ENCODE peak calls at places on chromosomes 7 and 10, in nine cellular contexts. N is cardiac muscle cell; P is AG04450; Q is heart left ventricle; E is aorta; B is effector memory CD4-positive, alpha-beta T cell; R is Panc1; X is tibial artery; D is heart right ventricle. H is an unnamed sample. For H3K9me3, the result is how much of the 10 kb centered on the place peaks cover.

GRCh38 chr10:80517416-80518142 is 20.1 kb upstream of the SH2D4B start:
- DNase-seq in E (no peak), R (no peak), X (no peak), D (no peak), N (no peak), B (no peak), Q (no peak), P (no peak), H (no peak)

GRCh38 chr7:92639213-92639896 is 49.2 kb upstream of the FAM133B start:
- DNase-seq in R (no peak), E (no peak), D (no peak), P (no peak), Q (no peak), N (no peak), B (no peak), X (no peak), H (no peak)

GRCh38 chr7:5452937-5453540 is 29.4 kb upstream of the TNRC18 start:
- DNase-seq in Q (no peak), D (no peak), E (no peak), R (no peak), B (no peak), X (no peak), N (no peak), P (peak), H (no peak)

GRCh38 chr10:71978988-71979691 is 14.9 kb downstream of the CHST3 start:
- DNase-seq in R (no peak), B (no peak), P (no peak), X (peak), E (peak), N (no peak), Q (no peak), D (no peak), H (no peak)

GRCh38 chr7:108014747-108015682 is 12.1 kb upstream of the LAMB1 start:
- DNase-seq in E (no peak), P (peak), X (no peak), N (no peak), R (no peak), Q (no peak), D (no peak), B (no peak), H (no peak)

GRCh38 chr7:103065666-103066065 is 8.9 kb downstream of the FBXL13 start:
- DNase-seq in D (peak), B (no peak), R (no peak), P (no peak), N (peak), Q (no peak), X (no peak), E (peak), H (peak)

GRCh38 chr7:41630741-41631140 is 72.1 kb downstream of the INHBA start:
- DNase-seq in E (no peak), B (no peak), X (no peak), N (no peak), Q (no peak), D (no peak), R (no peak), P (no peak), H (no peak)

GRCh38 chr7:47657126-47657525 is 75.2 kb upstream of the TNS3 start:
- DNase-seq in D (no peak), X (no peak), R (no peak), E (no peak), N (no peak), P (no peak), Q (no peak), B (no peak), H (no peak)

GRCh38 chr7:90209776-90210175 is 1.8 kb upstream of the STEAP2 start:
- DNase-seq in R (no peak), P (no peak), B (no peak), N (no peak), E (no peak), D (no peak), X (no peak), Q (no peak), H (no peak)

GRCh38 chr7:55382251-55382650 is 17.1 kb downstream of the LANCL2 start:
- DNase-seq in N (no peak), B (no peak), R (no peak), P (no peak), E (no peak), D (no peak), X (no peak), Q (no peak), H (no peak)

GRCh38 chr7:55381696-55382095 is 16.6 kb downstream of the LANCL2 start:
- DNase-seq in E (no peak), D (no peak), B (no peak), R (no peak), Q (no peak), X (no peak), N (no peak), P (no peak), H (no peak)

GRCh38 chr7:55387062-55387965 is 22.2 kb downstream of the LANCL2 start:
- DNase-seq in R (no peak), P (no peak), Q (no peak), E (no peak), B (no peak), D (no peak), X (no peak), N (peak), H (no peak)

GRCh38 chr7:55381187-55381586 is 16.1 kb downstream of the LANCL2 start:
- DNase-seq in B (no peak), D (no peak), R (no peak), X (no peak), Q (no peak), P (no peak), N (no peak), E (no peak), H (no peak)

GRCh38 chr7:55386541-55386940 is 21.4 kb downstream of the LANCL2 start:
- DNase-seq in D (no peak), Q (no peak), E (no peak), X (no peak), P (no peak), R (no peak), B (no peak), N (no peak), H (no peak)
- H3K9me3 ChIP-seq in D (under half), Q (under half), E (under half), X (under half), P (under half), R (under half), B (under half), N (under half), H (under half)

GRCh38 chr10:77099136-77099535 is 538.5 kb downstream of the KCNMA1 start:
- DNase-seq in B (no peak), N (no peak), R (no peak), D (no peak), E (no peak), Q (no peak), P (no peak), X (no peak), H (no peak)
- H3K9me3 ChIP-seq in B (under half), N (under half), R (under half), D (under half), E (under half), Q (under half), P (under half), X (under half), H (under half)

DNA sequence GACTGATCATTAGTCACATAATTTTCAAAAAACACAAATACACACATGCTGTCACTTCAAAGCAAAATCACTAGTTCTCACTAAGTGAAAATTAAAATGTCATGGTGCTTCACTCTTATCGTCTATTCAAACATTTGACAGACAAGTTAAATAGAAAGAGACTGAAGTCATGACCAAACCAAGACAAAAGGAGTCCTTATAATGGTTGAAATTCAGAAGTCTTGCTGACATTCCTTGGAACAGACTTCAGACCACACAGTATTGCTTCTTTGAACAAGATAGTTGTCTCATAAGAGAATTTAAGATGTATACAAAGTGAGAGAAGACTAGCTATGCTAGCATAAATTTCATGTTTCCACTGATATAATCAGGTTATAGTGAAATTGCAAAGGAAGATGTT is 119.5 kb downstream of the SEMA3D start:
- DNase-seq in D (no peak), E (no peak), X (no peak), N (no peak), R (no peak), P (no peak), B (no peak), Q (no peak), H (no peak)
- H3K9me3 ChIP-seq in D (under half), E (under half), X (under half), N (under half), R (under half), P (under half), B (under half), Q (under half), H (under half)

DNA sequence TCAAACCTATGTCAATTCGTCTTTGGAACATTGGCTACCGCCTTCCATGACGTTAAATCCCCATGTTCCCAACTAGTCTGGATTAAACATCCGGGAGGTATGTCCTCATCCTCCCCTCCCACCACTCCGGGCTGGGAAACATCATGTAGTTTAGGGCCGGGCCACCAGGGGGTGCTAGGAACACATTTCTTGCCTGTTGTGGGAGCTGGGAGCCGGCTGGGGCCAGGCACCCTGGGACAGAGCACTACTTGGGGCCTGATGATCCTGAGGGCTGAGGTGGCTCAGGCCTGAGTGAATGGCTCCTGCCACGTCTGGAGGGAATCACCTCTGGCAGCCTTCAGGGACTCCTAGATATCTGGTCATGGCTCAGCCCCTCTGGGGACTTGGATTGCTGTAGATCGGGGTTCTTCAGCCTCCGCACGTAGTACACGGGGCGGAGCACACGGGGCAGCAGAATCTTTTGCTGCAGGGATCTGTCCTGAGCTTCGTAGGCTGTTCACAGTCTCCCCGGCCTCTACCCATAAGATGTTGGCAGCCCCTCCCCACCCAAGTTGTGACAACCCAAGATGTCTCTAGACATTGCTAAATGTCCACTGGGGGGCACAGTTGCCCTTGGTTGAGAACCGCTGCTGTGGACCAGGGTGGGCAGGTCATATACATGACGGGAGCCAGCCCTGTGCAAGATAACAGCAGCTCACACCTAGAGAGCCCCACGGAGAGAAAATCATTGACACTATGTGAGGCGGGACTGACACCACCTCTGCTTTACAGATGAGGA is 141.2 kb upstream of the ZNF716 start:
- DNase-seq in D (peak), P (no peak), B (no peak), E (no peak), R (no peak), N (no peak), Q (no peak), X (no peak), H (no peak)
- H3K9me3 ChIP-seq in D (under half), P (half or more), B (under half), E (under half), R (under half), N (under half), Q (under half), X (under half), H (under half)

H was measured in CD8-positive, alpha-beta memory T cell.